ENCODE peak calls at places on chromosome 18, in nine cellular contexts. One of them, this sample, is unnamed.

GRCh38 chr18:71237636-71238035 is 948.8 kb downstream of the SOCS6 start:
- ATAC-seq in stimulated activated naive CD8-positive, alpha-beta T cell treated with anti-CD3 and anti-CD28 coated beads, Interleukin-15, Interleukin-2, amounts not matched to agents 100 U/mL and 50 U/mL, for 24 hours: no peak
- ATAC-seq in activated naive CD8-positive, alpha-beta T cell treated with anti-CD3 and anti-CD28 coated beads, Interleukin-2, amount 10 ng/mL, durations not matched to agents 7 days and 5 days: no peak
- ATAC-seq in right cardiac atrium: no peak
- ATAC-seq in activated CD8-positive, alpha-beta T cell treated with anti-CD3 and anti-CD28 coated beads for 36 hours: no peak
- ATAC-seq in omental fat pad: no peak
- ATAC-seq in RWPE2: no peak
- ATAC-seq in mucosa of descending colon: no peak
- ATAC-seq in naive thymus-derived CD4-positive, alpha-beta T cell: no peak
- ATAC-seq in this sample: no peak

GRCh38 chr18:12423820-12424219 is 16.1 kb downstream of the PRELID3A start:
- ATAC-seq in stimulated activated naive CD8-positive, alpha-beta T cell treated with anti-CD3 and anti-CD28 coated beads, Interleukin-15, Interleukin-2, amounts not matched to agents 100 U/mL and 50 U/mL, for 24 hours: no peak
- ATAC-seq in activated naive CD8-positive, alpha-beta T cell treated with anti-CD3 and anti-CD28 coated beads, Interleukin-2, amount 10 ng/mL, durations not matched to agents 7 days and 5 days: no peak
- ATAC-seq in right cardiac atrium: no peak
- ATAC-seq in activated CD8-positive, alpha-beta T cell treated with anti-CD3 and anti-CD28 coated beads for 36 hours: no peak
- ATAC-seq in omental fat pad: no peak
- ATAC-seq in RWPE2: no peak
- ATAC-seq in mucosa of descending colon: no peak
- ATAC-seq in naive thymus-derived CD4-positive, alpha-beta T cell: no peak
- ATAC-seq in this sample: no peak

GRCh38 chr18:3653263-3653858 is 203.4 kb downstream of the TGIF1 start:
- ATAC-seq in stimulated activated naive CD8-positive, alpha-beta T cell treated with anti-CD3 and anti-CD28 coated beads, Interleukin-15, Interleukin-2, amounts not matched to agents 100 U/mL and 50 U/mL, for 24 hours: no peak
- ATAC-seq in activated naive CD8-positive, alpha-beta T cell treated with anti-CD3 and anti-CD28 coated beads, Interleukin-2, amount 10 ng/mL, durations not matched to agents 7 days and 5 days: no peak
- ATAC-seq in right cardiac atrium: no peak
- ATAC-seq in activated CD8-positive, alpha-beta T cell treated with anti-CD3 and anti-CD28 coated beads for 36 hours: no peak
- ATAC-seq in omental fat pad: no peak
- ATAC-seq in RWPE2: no peak
- ATAC-seq in mucosa of descending colon: no peak
- ATAC-seq in naive thymus-derived CD4-positive, alpha-beta T cell: no peak
- ATAC-seq in this sample: no peak

GRCh38 chr18:63234432-63234831 is 85.1 kb downstream of the BCL2 start:
- ATAC-seq in stimulated activated naive CD8-positive, alpha-beta T cell treated with anti-CD3 and anti-CD28 coated beads, Interleukin-15, Interleukin-2, amounts not matched to agents 100 U/mL and 50 U/mL, for 24 hours: no peak
- ATAC-seq in activated naive CD8-positive, alpha-beta T cell treated with anti-CD3 and anti-CD28 coated beads, Interleukin-2, amount 10 ng/mL, durations not matched to agents 7 days and 5 days: no peak
- ATAC-seq in right cardiac atrium: no peak
- ATAC-seq in activated CD8-positive, alpha-beta T cell treated with anti-CD3 and anti-CD28 coated beads for 36 hours: peak
- ATAC-seq in omental fat pad: no peak
- ATAC-seq in RWPE2: no peak
- ATAC-seq in mucosa of descending colon: no peak
- ATAC-seq in naive thymus-derived CD4-positive, alpha-beta T cell: no peak
- ATAC-seq in this sample: peak

GRCh38 chr18:21183670-21184069 is 58.4 kb upstream of the GREB1L start:
- ATAC-seq in stimulated activated naive CD8-positive, alpha-beta T cell treated with anti-CD3 and anti-CD28 coated beads, Interleukin-15, Interleukin-2, amounts not matched to agents 100 U/mL and 50 U/mL, for 24 hours: no peak
- ATAC-seq in activated naive CD8-positive, alpha-beta T cell treated with anti-CD3 and anti-CD28 coated beads, Interleukin-2, amount 10 ng/mL, durations not matched to agents 7 days and 5 days: no peak
- ATAC-seq in right cardiac atrium: no peak
- ATAC-seq in activated CD8-positive, alpha-beta T cell treated with anti-CD3 and anti-CD28 coated beads for 36 hours: no peak
- ATAC-seq in omental fat pad: no peak
- ATAC-seq in RWPE2: peak
- ATAC-seq in mucosa of descending colon: peak
- ATAC-seq in naive thymus-derived CD4-positive, alpha-beta T cell: no peak
- ATAC-seq in this sample: no peak

GRCh38 chr18:76589309-76589708 is 94.3 kb upstream of the ZNF516 start:
- ATAC-seq in stimulated activated naive CD8-positive, alpha-beta T cell treated with anti-CD3 and anti-CD28 coated beads, Interleukin-15, Interleukin-2, amounts not matched to agents 100 U/mL and 50 U/mL, for 24 hours: no peak
- ATAC-seq in activated naive CD8-positive, alpha-beta T cell treated with anti-CD3 and anti-CD28 coated beads, Interleukin-2, amount 10 ng/mL, durations not matched to agents 7 days and 5 days: no peak
- ATAC-seq in right cardiac atrium: no peak
- ATAC-seq in activated CD8-positive, alpha-beta T cell treated with anti-CD3 and anti-CD28 coated beads for 36 hours: no peak
- ATAC-seq in omental fat pad: no peak
- ATAC-seq in RWPE2: no peak
- ATAC-seq in mucosa of descending colon: no peak
- ATAC-seq in naive thymus-derived CD4-positive, alpha-beta T cell: peak
- ATAC-seq in this sample: no peak

GRCh38 chr18:63301458-63301857 is 18.1 kb downstream of the BCL2 start:
- ATAC-seq in stimulated activated naive CD8-positive, alpha-beta T cell treated with anti-CD3 and anti-CD28 coated beads, Interleukin-15, Interleukin-2, amounts not matched to agents 100 U/mL and 50 U/mL, for 24 hours: peak
- ATAC-seq in activated naive CD8-positive, alpha-beta T cell treated with anti-CD3 and anti-CD28 coated beads, Interleukin-2, amount 10 ng/mL, durations not matched to agents 7 days and 5 days: no peak
- ATAC-seq in right cardiac atrium: peak
- ATAC-seq in activated CD8-positive, alpha-beta T cell treated with anti-CD3 and anti-CD28 coated beads for 36 hours: peak
- ATAC-seq in omental fat pad: peak
- ATAC-seq in RWPE2: no peak
- ATAC-seq in mucosa of descending colon: peak
- ATAC-seq in naive thymus-derived CD4-positive, alpha-beta T cell: peak
- ATAC-seq in this sample: peak

GRCh38 chr18:63249781-63250180 is 69.8 kb downstream of the BCL2 start:
- ATAC-seq in stimulated activated naive CD8-positive, alpha-beta T cell treated with anti-CD3 and anti-CD28 coated beads, Interleukin-15, Interleukin-2, amounts not matched to agents 100 U/mL and 50 U/mL, for 24 hours: peak
- ATAC-seq in activated naive CD8-positive, alpha-beta T cell treated with anti-CD3 and anti-CD28 coated beads, Interleukin-2, amount 10 ng/mL, durations not matched to agents 7 days and 5 days: peak
- ATAC-seq in right cardiac atrium: peak
- ATAC-seq in activated CD8-positive, alpha-beta T cell treated with anti-CD3 and anti-CD28 coated beads for 36 hours: peak
- ATAC-seq in omental fat pad: no peak
- ATAC-seq in RWPE2: no peak
- ATAC-seq in mucosa of descending colon: peak
- ATAC-seq in naive thymus-derived CD4-positive, alpha-beta T cell: peak
- ATAC-seq in this sample: no peak

GRCh38 chr18:62399781-62400308 is 74.7 kb downstream of the TNFRSF11A start:
- ATAC-seq in stimulated activated naive CD8-positive, alpha-beta T cell treated with anti-CD3 and anti-CD28 coated beads, Interleukin-15, Interleukin-2, amounts not matched to agents 100 U/mL and 50 U/mL, for 24 hours: no peak
- ATAC-seq in activated naive CD8-positive, alpha-beta T cell treated with anti-CD3 and anti-CD28 coated beads, Interleukin-2, amount 10 ng/mL, durations not matched to agents 7 days and 5 days: no peak
- ATAC-seq in right cardiac atrium: no peak
- ATAC-seq in activated CD8-positive, alpha-beta T cell treated with anti-CD3 and anti-CD28 coated beads for 36 hours: no peak
- ATAC-seq in omental fat pad: no peak
- ATAC-seq in RWPE2: peak
- ATAC-seq in mucosa of descending colon: peak
- ATAC-seq in naive thymus-derived CD4-positive, alpha-beta T cell: no peak
- ATAC-seq in this sample: peak

GRCh38 chr18:46324556-46324955 is 220.4 kb downstream of the HAUS1 start:
- ATAC-seq in stimulated activated naive CD8-positive, alpha-beta T cell treated with anti-CD3 and anti-CD28 coated beads, Interleukin-15, Interleukin-2, amounts not matched to agents 100 U/mL and 50 U/mL, for 24 hours: peak
- ATAC-seq in activated naive CD8-positive, alpha-beta T cell treated with anti-CD3 and anti-CD28 coated beads, Interleukin-2, amount 10 ng/mL, durations not matched to agents 7 days and 5 days: peak
- ATAC-seq in right cardiac atrium: peak
- ATAC-seq in activated CD8-positive, alpha-beta T cell treated with anti-CD3 and anti-CD28 coated beads for 36 hours: peak
- ATAC-seq in omental fat pad: no peak
- ATAC-seq in RWPE2: peak
- ATAC-seq in mucosa of descending colon: peak
- ATAC-seq in naive thymus-derived CD4-positive, alpha-beta T cell: peak
- ATAC-seq in this sample: peak

GRCh38 chr18:8493141-8493540 is 116.1 kb upstream of the RAB12 start:
- ATAC-seq in stimulated activated naive CD8-positive, alpha-beta T cell treated with anti-CD3 and anti-CD28 coated beads, Interleukin-15, Interleukin-2, amounts not matched to agents 100 U/mL and 50 U/mL, for 24 hours: no peak
- ATAC-seq in activated naive CD8-positive, alpha-beta T cell treated with anti-CD3 and anti-CD28 coated beads, Interleukin-2, amount 10 ng/mL, durations not matched to agents 7 days and 5 days: no peak
- ATAC-seq in right cardiac atrium: no peak
- ATAC-seq in activated CD8-positive, alpha-beta T cell treated with anti-CD3 and anti-CD28 coated beads for 36 hours: no peak
- ATAC-seq in omental fat pad: no peak
- ATAC-seq in RWPE2: no peak
- ATAC-seq in mucosa of descending colon: no peak
- ATAC-seq in naive thymus-derived CD4-positive, alpha-beta T cell: no peak
- ATAC-seq in this sample: no peak